ENCODE peak calls at places on chromosomes 13 and 19, in five cellular contexts. U, B, K, H and A are unnamed samples.

GRCh38 chr19:34881982-34882381 is 44.7 kb upstream of the ZNF30 start:
- DNase-seq in K (no peak), H (no peak), U (no peak), B (no peak), A (no peak)

GRCh38 chr13:105462098-105462497 is 1073.4 kb downstream of the EFNB2 start:
- DNase-seq in H (no peak), B (no peak), U (no peak), K (no peak), A (no peak)

GRCh38 chr13:49319555-49320350 is 72.0 kb downstream of the CDADC1 start:
- DNase-seq in K (peak; percentile 16), H (no peak), B (no peak), U (no peak), A (no peak)

GRCh38 chr13:114078501-114079451 is 53.6 kb downstream of the RASA3 start:
- DNase-seq in K (no peak), U (no peak), B (no peak), H (no peak), A (peak; percentile 4)

GRCh38 chr19:46614114-46614701 is 10.7 kb downstream of the PTGIR start:
- DNase-seq in H (peak; percentile 84), B (peak; percentile 19), U (peak; percentile 89), K (peak; percentile 43), A (peak; percentile 84)

GRCh38 chr13:101751488-101751887 is 299.0 kb downstream of the ITGBL1 start:
- DNase-seq in H (no peak), B (no peak), U (no peak), K (peak; percentile 77), A (no peak)

GRCh38 chr19:5394907-5395505 is 54.4 kb upstream of the PTPRS start:
- DNase-seq in B (no peak), H (no peak), U (no peak), K (no peak), A (no peak)

GRCh38 chr19:49436381-49437017 is 4.8 kb downstream of the SLC17A7 start:
- DNase-seq in H (peak; percentile 49), U (peak; percentile 60), K (no peak), B (no peak), A (peak; percentile 47)

GRCh38 chr13:98320561-98321105 is 143.6 kb upstream of the RNF113B start:
- DNase-seq in B (no peak), K (no peak), H (no peak), U (no peak), A (no peak)

GRCh38 chr13:40550130-40550529 is 116.3 kb downstream of the FOXO1 start:
- DNase-seq in B (no peak), K (no peak), H (no peak), U (no peak), A (no peak)

GRCh38 chr13:24458736-24459135 is 53.8 kb downstream of the PARP4 start:
- DNase-seq in B (no peak), U (no peak), K (no peak), H (no peak), A (no peak)

GRCh38 chr13:100675660-100676129 is 1.1 kb upstream of the TMTC4 start:
- DNase-seq in H (peak; percentile 12), U (no peak), K (no peak), B (no peak), A (no peak)

GRCh38 chr19:6801397-6802086 is 29.0 kb downstream of the VAV1 start:
- DNase-seq in H (peak; percentile 77), U (peak; percentile 86), K (peak; percentile 11), B (no peak), A (peak; percentile 77)

GRCh38 chr13:48533986-48534600 is 1.2 kb upstream of the RCBTB2 start:
- DNase-seq in U (no peak), B (no peak), K (no peak), H (no peak), A (no peak)

GRCh38 chr19:2627319-2627829 is 75.1 kb downstream of the GNG7 start:
- DNase-seq in H (peak; percentile 54), B (no peak), U (peak; percentile 67), K (peak; percentile 69), A (peak; percentile 42)

GRCh38 chr19:29004796-29005195 is 208.2 kb downstream of the UQCRFS1 start:
- DNase-seq in B (no peak), U (no peak), K (no peak), H (no peak), A (no peak)

GRCh38 chr19:51473009-51473707 is 5.2 kb upstream of the CEACAM18 start:
- DNase-seq in U (peak; percentile 93), B (peak; percentile 41), H (peak; percentile 93), K (peak; percentile 45), A (peak; percentile 89)

GRCh38 chr13:60727140-60727539 is 330.1 kb downstream of the TDRD3 start:
- DNase-seq in B (no peak), U (no peak), H (no peak), K (no peak), A (no peak)

GRCh38 chr19:15187026-15188007 is 13.5 kb downstream of the NOTCH3 start:
- DNase-seq in K (no peak), U (no peak), B (peak; percentile 38), H (no peak), A (no peak)

GRCh38 chr13:49633687-49634086 is 5.4 kb downstream of the ARL11 start:
- DNase-seq in H (no peak), K (no peak), B (no peak), U (no peak), A (no peak)

GRCh38 chr13:67620665-67621064 is 390.5 kb upstream of the PCDH9 start:
- DNase-seq in U (no peak), H (no peak), K (no peak), B (no peak), A (no peak)

GRCh38 chr19:19686580-19686979 is 17.9 kb downstream of the ZNF101 start:
- DNase-seq in H (no peak), B (no peak), U (no peak), K (no peak), A (no peak)

GRCh38 chr13:85659493-85659892 is 139.7 kb downstream of the SLITRK6 start:
- DNase-seq in B (no peak), U (no peak), K (no peak), H (no peak), A (no peak)

GRCh38 chr13:28558126-28558525 is 63.2 kb upstream of the FLT1 start:
- DNase-seq in U (no peak), K (peak; percentile 13), H (no peak), B (no peak), A (no peak)

GRCh38 chr19:29714953-29715694 is at the start of gene C19orf12:
- DNase-seq in K (no peak), H (peak; percentile 51), U (peak; percentile 71), B (peak; percentile 31), A (peak; percentile 53)

GRCh38 chr13:45918597-45918996 is 67.0 kb upstream of the SIAH3 start:
- DNase-seq in U (no peak), B (no peak), H (no peak), K (no peak), A (no peak)

GRCh38 chr19:44685877-44686276 is 13.1 kb upstream of the CEACAM16 start:
- DNase-seq in K (no peak), U (no peak), B (no peak), H (no peak), A (no peak)

GRCh38 chr19:56687036-56687435 is 15.5 kb upstream of the ZNF835 start:
- DNase-seq in B (no peak), U (no peak), K (no peak), H (no peak), A (no peak)

GRCh38 chr19:55435020-55435419 is 8.1 kb downstream of the SHISA7 start:
- DNase-seq in U (no peak), B (no peak), K (no peak), H (no peak), A (no peak)

GRCh38 chr13:96821381-96821780 is 172.9 kb downstream of the OXGR1 start:
- DNase-seq in U (no peak), H (no peak), B (no peak), K (no peak), A (no peak)

GRCh38 chr13:31038834-31039552 is 106.5 kb downstream of the TEX26 start:
- DNase-seq in B (no peak), U (peak; percentile 30), H (no peak), K (no peak), A (no peak)